ENCODE peak calls at places on chromosomes 3 and 15, in nine cellular contexts. One of them, this sample, is unnamed.
A peak's percentile ranks its signal among the peaks of the same experiment; 100 is the strongest.

GRCh38 chr15:39939487-39940452 is 5.9 kb downstream of the EIF2AK4 start:
- DNase-seq in fibroblast of pulmonary artery: no peak
- DNase-seq in mesendoderm: peak; percentile 44
- DNase-seq in left cardiac atrium: peak; percentile 29
- DNase-seq in left ventricle myocardium inferior: peak; percentile 32
- DNase-seq in Kasumi-1: no peak
- DNase-seq in IMR-90: no peak
- DNase-seq in Calu3: no peak
- DNase-seq in uterus: no peak
- DNase-seq in this sample: no peak

GRCh38 chr3:37138816-37139215 is 35.6 kb downstream of the LRRFIP2 start:
- DNase-seq in fibroblast of pulmonary artery: no peak
- DNase-seq in mesendoderm: no peak
- DNase-seq in left cardiac atrium: no peak
- DNase-seq in left ventricle myocardium inferior: no peak
- DNase-seq in Kasumi-1: no peak
- DNase-seq in IMR-90: peak; percentile 11
- DNase-seq in Calu3: no peak
- DNase-seq in uterus: no peak
- DNase-seq in this sample: no peak

GRCh38 chr3:16148213-16148612 is 26.3 kb upstream of the GALNT15 start:
- DNase-seq in fibroblast of pulmonary artery: no peak
- DNase-seq in mesendoderm: no peak
- DNase-seq in left cardiac atrium: no peak
- DNase-seq in left ventricle myocardium inferior: no peak
- DNase-seq in Kasumi-1: no peak
- DNase-seq in IMR-90: no peak
- DNase-seq in Calu3: no peak
- DNase-seq in uterus: no peak
- DNase-seq in this sample: no peak

GRCh38 chr3:57530071-57530608 is 14.0 kb downstream of the DNAH12 start:
- DNase-seq in fibroblast of pulmonary artery: peak; percentile 14
- DNase-seq in mesendoderm: no peak
- DNase-seq in left cardiac atrium: no peak
- DNase-seq in left ventricle myocardium inferior: no peak
- DNase-seq in Kasumi-1: no peak
- DNase-seq in IMR-90: no peak
- DNase-seq in Calu3: peak; percentile 19
- DNase-seq in uterus: no peak
- DNase-seq in this sample: no peak

GRCh38 chr15:98888839-98889479 is 118.6 kb downstream of the PGPEP1L start:
- DNase-seq in fibroblast of pulmonary artery: peak; percentile 78
- DNase-seq in mesendoderm: no peak
- DNase-seq in left cardiac atrium: no peak
- DNase-seq in left ventricle myocardium inferior: no peak
- DNase-seq in Kasumi-1: no peak
- DNase-seq in IMR-90: peak; percentile 86
- DNase-seq in Calu3: no peak
- DNase-seq in uterus: no peak
- DNase-seq in this sample: no peak

GRCh38 chr15:66709884-66710283 is 7.8 kb downstream of the SMAD6 start:
- DNase-seq in fibroblast of pulmonary artery: no peak
- DNase-seq in mesendoderm: no peak
- DNase-seq in left cardiac atrium: no peak
- DNase-seq in left ventricle myocardium inferior: no peak
- DNase-seq in Kasumi-1: no peak
- DNase-seq in IMR-90: no peak
- DNase-seq in Calu3: no peak
- DNase-seq in uterus: no peak
- DNase-seq in this sample: no peak

GRCh38 chr3:49427581-49427980 is 1.5 kb downstream of the NICN1 start:
- DNase-seq in fibroblast of pulmonary artery: no peak
- DNase-seq in mesendoderm: no peak
- DNase-seq in left cardiac atrium: no peak
- DNase-seq in left ventricle myocardium inferior: no peak
- DNase-seq in Kasumi-1: no peak
- DNase-seq in IMR-90: no peak
- DNase-seq in Calu3: no peak
- DNase-seq in uterus: no peak
- DNase-seq in this sample: no peak

GRCh38 chr3:65948833-65949573 is 89.7 kb downstream of the MAGI1 start:
- DNase-seq in fibroblast of pulmonary artery: no peak
- DNase-seq in mesendoderm: no peak
- DNase-seq in left cardiac atrium: no peak
- DNase-seq in left ventricle myocardium inferior: no peak
- DNase-seq in Kasumi-1: no peak
- DNase-seq in IMR-90: no peak
- DNase-seq in Calu3: no peak
- DNase-seq in uterus: no peak
- DNase-seq in this sample: no peak

GRCh38 chr3:127722104-127722784 is 49.5 kb downstream of the ABTB1 start:
- DNase-seq in fibroblast of pulmonary artery: no peak
- DNase-seq in mesendoderm: peak; percentile 23
- DNase-seq in left cardiac atrium: no peak
- DNase-seq in left ventricle myocardium inferior: no peak
- DNase-seq in Kasumi-1: no peak
- DNase-seq in IMR-90: no peak
- DNase-seq in Calu3: no peak
- DNase-seq in uterus: no peak
- DNase-seq in this sample: no peak

GRCh38 chr3:149443545-149443912 is 31.0 kb upstream of the TM4SF4 start:
- DNase-seq in fibroblast of pulmonary artery: no peak
- DNase-seq in mesendoderm: no peak
- DNase-seq in left cardiac atrium: no peak
- DNase-seq in left ventricle myocardium inferior: no peak
- DNase-seq in Kasumi-1: no peak
- DNase-seq in IMR-90: no peak
- DNase-seq in Calu3: no peak
- DNase-seq in uterus: no peak
- DNase-seq in this sample: no peak

GRCh38 chr3:45084820-45085816 is 59.0 kb downstream of the CLEC3B start:
- DNase-seq in fibroblast of pulmonary artery: peak; percentile 78
- DNase-seq in mesendoderm: no peak
- DNase-seq in left cardiac atrium: no peak
- DNase-seq in left ventricle myocardium inferior: no peak
- DNase-seq in Kasumi-1: no peak
- DNase-seq in IMR-90: peak; percentile 97
- DNase-seq in Calu3: no peak
- DNase-seq in uterus: no peak
- DNase-seq in this sample: no peak

GRCh38 chr3:11553436-11554235 is 90.1 kb downstream of the VGLL4 start:
- DNase-seq in fibroblast of pulmonary artery: peak; percentile 32
- DNase-seq in mesendoderm: no peak
- DNase-seq in left cardiac atrium: peak; percentile 62
- DNase-seq in left ventricle myocardium inferior: peak; percentile 45
- DNase-seq in Kasumi-1: no peak
- DNase-seq in IMR-90: peak; percentile 45
- DNase-seq in Calu3: no peak
- DNase-seq in uterus: no peak
- DNase-seq in this sample: peak; percentile 73

GRCh38 chr15:36951747-36952247 is 148.6 kb downstream of the MEIS2 start:
- DNase-seq in fibroblast of pulmonary artery: peak; percentile 75
- DNase-seq in mesendoderm: no peak
- DNase-seq in left cardiac atrium: no peak
- DNase-seq in left ventricle myocardium inferior: no peak
- DNase-seq in Kasumi-1: no peak
- DNase-seq in IMR-90: peak; percentile 84
- DNase-seq in Calu3: no peak
- DNase-seq in uterus: no peak
- DNase-seq in this sample: no peak

GRCh38 chr15:27361418-27361817 is 390.4 kb downstream of the GABRG3 start:
- DNase-seq in fibroblast of pulmonary artery: no peak
- DNase-seq in mesendoderm: no peak
- DNase-seq in left cardiac atrium: no peak
- DNase-seq in left ventricle myocardium inferior: no peak
- DNase-seq in Kasumi-1: no peak
- DNase-seq in IMR-90: no peak
- DNase-seq in Calu3: no peak
- DNase-seq in uterus: no peak
- DNase-seq in this sample: no peak

GRCh38 chr3:129352650-129353588 is 74.2 kb downstream of the HMCES start:
- DNase-seq in fibroblast of pulmonary artery: peak; percentile 15
- DNase-seq in mesendoderm: peak; percentile 28
- DNase-seq in left cardiac atrium: no peak
- DNase-seq in left ventricle myocardium inferior: no peak
- DNase-seq in Kasumi-1: no peak
- DNase-seq in IMR-90: no peak
- DNase-seq in Calu3: peak; percentile 45
- DNase-seq in uterus: peak; percentile 41
- DNase-seq in this sample: peak; percentile 55

GRCh38 chr15:59997070-59997701 is 6.9 kb upstream of the FOXB1 start:
- DNase-seq in fibroblast of pulmonary artery: no peak
- DNase-seq in mesendoderm: peak; percentile 41
- DNase-seq in left cardiac atrium: no peak
- DNase-seq in left ventricle myocardium inferior: no peak
- DNase-seq in Kasumi-1: no peak
- DNase-seq in IMR-90: no peak
- DNase-seq in Calu3: no peak
- DNase-seq in uterus: no peak
- DNase-seq in this sample: no peak

GRCh38 chr3:175983369-175983768 is 1124.2 kb downstream of the NAALADL2 start:
- DNase-seq in fibroblast of pulmonary artery: peak; percentile 1
- DNase-seq in mesendoderm: no peak
- DNase-seq in left cardiac atrium: no peak
- DNase-seq in left ventricle myocardium inferior: no peak
- DNase-seq in Kasumi-1: no peak
- DNase-seq in IMR-90: peak; percentile 61
- DNase-seq in Calu3: no peak
- DNase-seq in uterus: no peak
- DNase-seq in this sample: no peak

GRCh38 chr15:48855501-48856440 is 22.2 kb upstream of the EID1 start:
- DNase-seq in fibroblast of pulmonary artery: peak; percentile 72
- DNase-seq in mesendoderm: peak; percentile 63
- DNase-seq in left cardiac atrium: no peak
- DNase-seq in left ventricle myocardium inferior: no peak
- DNase-seq in Kasumi-1: no peak
- DNase-seq in IMR-90: peak; percentile 62
- DNase-seq in Calu3: peak; percentile 35
- DNase-seq in uterus: peak; percentile 24
- DNase-seq in this sample: no peak

GRCh38 chr3:4994144-4994730 is 15.0 kb downstream of the BHLHE40 start:
- DNase-seq in fibroblast of pulmonary artery: peak; percentile 40
- DNase-seq in mesendoderm: no peak
- DNase-seq in left cardiac atrium: no peak
- DNase-seq in left ventricle myocardium inferior: no peak
- DNase-seq in Kasumi-1: no peak
- DNase-seq in IMR-90: peak; percentile 81
- DNase-seq in Calu3: no peak
- DNase-seq in uterus: no peak
- DNase-seq in this sample: no peak

GRCh38 chr3:5006755-5007202 is 27.5 kb downstream of the BHLHE40 start:
- DNase-seq in fibroblast of pulmonary artery: no peak
- DNase-seq in mesendoderm: no peak
- DNase-seq in left cardiac atrium: peak; percentile 48
- DNase-seq in left ventricle myocardium inferior: no peak
- DNase-seq in Kasumi-1: peak; percentile 68
- DNase-seq in IMR-90: no peak
- DNase-seq in Calu3: no peak
- DNase-seq in uterus: no peak
- DNase-seq in this sample: no peak

GRCh38 chr15:58115692-58116091 is 22.5 kb upstream of the AQP9 start:
- DNase-seq in fibroblast of pulmonary artery: peak; percentile 45
- DNase-seq in mesendoderm: peak; percentile 54
- DNase-seq in left cardiac atrium: no peak
- DNase-seq in left ventricle myocardium inferior: no peak
- DNase-seq in Kasumi-1: no peak
- DNase-seq in IMR-90: no peak
- DNase-seq in Calu3: no peak
- DNase-seq in uterus: no peak
- DNase-seq in this sample: no peak

GRCh38 chr15:77507151-77507847 is 86.6 kb downstream of the HMG20A start:
- DNase-seq in fibroblast of pulmonary artery: peak; percentile 52
- DNase-seq in mesendoderm: no peak
- DNase-seq in left cardiac atrium: peak; percentile 71
- DNase-seq in left ventricle myocardium inferior: peak; percentile 75
- DNase-seq in Kasumi-1: peak; percentile 18
- DNase-seq in IMR-90: no peak
- DNase-seq in Calu3: peak; percentile 87
- DNase-seq in uterus: no peak
- DNase-seq in this sample: peak; percentile 70

GRCh38 chr3:186901135-186901734 is 29.1 kb upstream of the ST6GAL1 start:
- DNase-seq in fibroblast of pulmonary artery: peak; percentile 45
- DNase-seq in mesendoderm: peak; percentile 77
- DNase-seq in left cardiac atrium: no peak
- DNase-seq in left ventricle myocardium inferior: no peak
- DNase-seq in Kasumi-1: no peak
- DNase-seq in IMR-90: no peak
- DNase-seq in Calu3: no peak
- DNase-seq in uterus: no peak
- DNase-seq in this sample: no peak

GRCh38 chr3:169664034-169664820 is 715 bp upstream of the MECOM start:
- DNase-seq in fibroblast of pulmonary artery: peak; percentile 18
- DNase-seq in mesendoderm: no peak
- DNase-seq in left cardiac atrium: peak; percentile 31
- DNase-seq in left ventricle myocardium inferior: no peak
- DNase-seq in Kasumi-1: peak; percentile 29
- DNase-seq in IMR-90: no peak
- DNase-seq in Calu3: peak; percentile 66
- DNase-seq in uterus: no peak
- DNase-seq in this sample: peak; percentile 79

GRCh38 chr3:107124885-107125284 is 252.4 kb upstream of the CCDC54 start:
- DNase-seq in fibroblast of pulmonary artery: peak; percentile 69
- DNase-seq in mesendoderm: peak; percentile 96
- DNase-seq in left cardiac atrium: peak; percentile 29
- DNase-seq in left ventricle myocardium inferior: peak; percentile 20
- DNase-seq in Kasumi-1: no peak
- DNase-seq in IMR-90: peak; percentile 83
- DNase-seq in Calu3: no peak
- DNase-seq in uterus: no peak
- DNase-seq in this sample: no peak

GRCh38 chr15:22980189-22981136 is at the start of gene CYFIP1:
- DNase-seq in fibroblast of pulmonary artery: peak; percentile 82
- DNase-seq in mesendoderm: peak; percentile 89
- DNase-seq in left cardiac atrium: peak; percentile 93
- DNase-seq in left ventricle myocardium inferior: peak; percentile 88
- DNase-seq in Kasumi-1: peak; percentile 26
- DNase-seq in IMR-90: peak; percentile 83
- DNase-seq in Calu3: peak; percentile 75
- DNase-seq in uterus: peak; percentile 85
- DNase-seq in this sample: peak; percentile 92

GRCh38 chr15:65370885-65371284 is 6.9 kb downstream of the IGDCC3 start:
- DNase-seq in fibroblast of pulmonary artery: no peak
- DNase-seq in mesendoderm: no peak
- DNase-seq in left cardiac atrium: no peak
- DNase-seq in left ventricle myocardium inferior: no peak
- DNase-seq in Kasumi-1: no peak
- DNase-seq in IMR-90: no peak
- DNase-seq in Calu3: no peak
- DNase-seq in uterus: no peak
- DNase-seq in this sample: no peak

GRCh38 chr15:88219623-88220022 is 36.9 kb downstream of the NTRK3 start:
- DNase-seq in fibroblast of pulmonary artery: no peak
- DNase-seq in mesendoderm: no peak
- DNase-seq in left cardiac atrium: no peak
- DNase-seq in left ventricle myocardium inferior: no peak
- DNase-seq in Kasumi-1: no peak
- DNase-seq in IMR-90: no peak
- DNase-seq in Calu3: no peak
- DNase-seq in uterus: no peak
- DNase-seq in this sample: no peak

GRCh38 chr15:89088605-89089315 is 504 bp downstream of the ABHD2 start:
- DNase-seq in fibroblast of pulmonary artery: no peak
- DNase-seq in mesendoderm: no peak
- DNase-seq in left cardiac atrium: peak; percentile 45
- DNase-seq in left ventricle myocardium inferior: peak; percentile 43
- DNase-seq in Kasumi-1: no peak
- DNase-seq in IMR-90: peak; percentile 34
- DNase-seq in Calu3: peak; percentile 33
- DNase-seq in uterus: no peak
- DNase-seq in this sample: peak; percentile 79

GRCh38 chr15:81749667-81750360 is 296.0 kb downstream of the MEX3B start:
- DNase-seq in fibroblast of pulmonary artery: no peak
- DNase-seq in mesendoderm: no peak
- DNase-seq in left cardiac atrium: peak; percentile 22
- DNase-seq in left ventricle myocardium inferior: peak; percentile 20
- DNase-seq in Kasumi-1: peak; percentile 55
- DNase-seq in IMR-90: no peak
- DNase-seq in Calu3: no peak
- DNase-seq in uterus: no peak
- DNase-seq in this sample: no peak

This sample was measured in aorta.